ENCODE peak calls at places on chromosomes 11 and 22, in six cellular contexts. F is uterus, Y is ovary, U is transverse colon, N is IMR-90, C is body of pancreas. V is an unnamed sample.

GRCh38 chr11:65419460-65419772 is 3.2 kb upstream of the NEAT1 start:
- DNase-seq in F (peak; percentile 48), Y (peak; percentile 62), U (peak; percentile 30), N (no peak), C (no peak), V (no peak)

GRCh38 chr22:22446527-22446926 is 62.0 kb downstream of the ZNF280B start:
- DNase-seq in F (no peak), Y (no peak), U (no peak), N (no peak), C (no peak), V (no peak)

GRCh38 chr22:48500481-48501230 is 1327.0 kb downstream of the BRD1 start:
- DNase-seq in F (no peak), Y (no peak), U (no peak), N (no peak), C (no peak), V (no peak)

GRCh38 chr11:1050581-1051355 is 14.2 kb upstream of the MUC6 start:
- DNase-seq in F (no peak), Y (peak; percentile 52), U (peak; percentile 86), N (peak; percentile 18), C (peak; percentile 87), V (peak; percentile 75)

GRCh38 chr11:59141673-59142460 is 789 bp upstream of the FAM111A start:
- DNase-seq in F (no peak), Y (no peak), U (no peak), N (peak; percentile 68), C (no peak), V (no peak)

GRCh38 chr22:38715176-38715764 is 9.5 kb downstream of the GTPBP1 start:
- DNase-seq in F (no peak), Y (no peak), U (no peak), N (no peak), C (no peak), V (no peak)

GRCh38 chr11:58968251-58968711 is 29.0 kb downstream of the GLYATL1 start:
- DNase-seq in F (no peak), Y (no peak), U (no peak), N (no peak), C (peak; percentile 23), V (no peak)

GRCh38 chr11:68145120-68145866 is 24.1 kb upstream of the CHKA start:
- DNase-seq in F (no peak), Y (no peak), U (no peak), N (no peak), C (peak; percentile 72), V (peak; percentile 63)

GRCh38 chr11:45332486-45332934 is 46.4 kb upstream of the SYT13 start:
- DNase-seq in F (peak; percentile 52), Y (peak; percentile 65), U (peak; percentile 42), N (peak; percentile 19), C (peak; percentile 47), V (peak; percentile 30)

GRCh38 chr11:29005401-29005980 is 897.3 kb downstream of the METTL15 start:
- DNase-seq in F (no peak), Y (no peak), U (no peak), N (no peak), C (no peak), V (no peak)

GRCh38 chr11:12377824-12378593 is 638 bp downstream of the PARVA start:
- DNase-seq in F (peak; percentile 73), Y (peak; percentile 68), U (peak; percentile 86), N (peak; percentile 71), C (peak; percentile 85), V (peak; percentile 77)

GRCh38 chr22:25488244-25489020 is 76.0 kb upstream of the GRK3 start:
- DNase-seq in F (peak; percentile 54), Y (peak; percentile 43), U (peak; percentile 41), N (peak; percentile 91), C (peak; percentile 73), V (peak; percentile 96)

GRCh38 chr22:31800065-31800464 is 46.2 kb downstream of the DEPDC5 start:
- DNase-seq in F (no peak), Y (no peak), U (no peak), N (peak; percentile 78), C (no peak), V (no peak)

GRCh38 chr11:17395554-17395961 is 7.1 kb upstream of the KCNJ11 start:
- DNase-seq in F (no peak), Y (no peak), U (no peak), N (no peak), C (no peak), V (no peak)

GRCh38 chr22:29689872-29690213 is 30.0 kb upstream of the CABP7 start:
- DNase-seq in F (peak; percentile 29), Y (peak; percentile 54), U (peak; percentile 58), N (peak; percentile 55), C (peak; percentile 63), V (peak; percentile 32)

DNA sequence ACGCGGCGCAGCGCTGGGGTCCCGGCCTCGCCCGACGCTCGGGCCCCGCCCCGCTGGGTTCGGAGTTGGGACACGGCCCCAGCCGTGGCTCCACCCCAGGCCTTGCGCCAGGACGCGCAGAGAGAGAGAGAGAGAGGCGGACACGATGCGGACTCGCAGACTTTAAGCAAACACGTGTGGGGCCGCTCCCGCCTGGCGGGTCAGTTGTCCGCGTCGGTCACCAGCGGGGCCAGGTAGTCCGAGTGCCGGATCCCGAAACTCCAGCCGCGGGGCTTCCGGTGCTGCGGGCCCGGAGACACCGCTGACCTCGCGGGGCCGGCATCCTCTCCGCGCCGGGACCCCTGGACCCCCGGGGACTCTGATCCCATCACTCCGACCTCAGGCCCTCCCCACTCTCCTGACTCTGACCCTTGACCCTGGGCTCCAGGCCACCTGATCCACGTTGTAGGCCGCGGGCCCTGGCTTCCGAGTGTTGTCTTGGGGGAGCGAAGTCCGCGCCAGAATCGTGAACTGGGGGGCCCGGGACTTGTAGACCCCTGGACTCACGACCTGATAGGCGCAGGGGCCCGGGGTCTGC is 556 bp upstream of the TYMP start:
- DNase-seq in F (peak; percentile 74), Y (peak; percentile 71), U (peak; percentile 88), N (peak; percentile 44), C (peak; percentile 63), V (peak; percentile 83)
- TF ChIP-seq POLR2A in F (peak; percentile 27), Y (no peak), U (peak; percentile 75), N (no peak), C (no peak), V (no peak)

GRCh38 chr11:134350381-134350780 is 18.6 kb downstream of the GLB1L2 start:
- DNase-seq in F (no peak), Y (no peak), U (no peak), N (no peak), C (no peak), V (no peak)
- TF ChIP-seq POLR2A in F (no peak), Y (no peak), U (no peak), N (no peak), C (no peak), V (no peak)

GRCh38 chr11:110092577-110093406 is at the start of gene ZC3H12C:
- DNase-seq in F (peak; percentile 89), Y (peak; percentile 91), U (peak; percentile 89), N (peak; percentile 90), C (peak; percentile 88), V (peak; percentile 93)
- TF ChIP-seq POLR2A in F (peak; percentile 67), Y (peak; percentile 72), U (peak; percentile 68), N (peak; percentile 80), C (peak; percentile 77), V (no peak)

GRCh38 chr22:23712256-23712655 is 21.4 kb downstream of the RGL4 start:
- DNase-seq in F (no peak), Y (no peak), U (no peak), N (no peak), C (no peak), V (no peak)
- TF ChIP-seq POLR2A in F (no peak), Y (no peak), U (no peak), N (no peak), C (no peak), V (no peak)

GRCh38 chr11:73779084-73779902 is 8.4 kb upstream of the MRPL48 start:
- DNase-seq in F (peak; percentile 98), Y (peak; percentile 97), U (peak; percentile 98), N (peak; percentile 97), C (peak; percentile 99), V (peak; percentile 100)
- TF ChIP-seq POLR2A in F (peak; percentile 65), Y (no peak), U (peak; percentile 65), N (peak; percentile 78), C (peak; percentile 76), V (no peak)

DNA sequence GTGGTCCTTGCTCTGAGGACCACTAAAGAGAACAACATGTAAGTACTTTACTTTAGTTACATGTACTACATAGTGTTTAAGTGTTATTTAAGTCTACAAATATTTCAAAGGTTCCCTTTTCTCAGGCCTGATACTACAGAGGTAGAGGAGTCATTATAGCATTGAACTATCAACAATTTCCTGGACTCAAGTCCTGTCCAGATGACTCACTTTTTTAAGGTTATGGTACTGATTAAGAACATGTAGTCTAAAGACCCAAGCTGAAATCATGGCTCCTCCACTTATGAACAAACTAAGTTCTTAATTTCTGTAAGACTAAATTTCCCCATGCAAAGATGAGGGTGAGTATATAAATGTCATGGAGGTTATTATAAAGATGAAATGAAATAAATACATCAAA is 74.7 kb downstream of the NARS2 start:
- DNase-seq in F (no peak), Y (no peak), U (no peak), N (peak; percentile 52), C (no peak), V (no peak)
- TF ChIP-seq POLR2A in F (no peak), Y (no peak), U (no peak), N (no peak), C (no peak), V (no peak)

GRCh38 chr11:134055029-134055428 is 13.8 kb upstream of the JAM3 start:
- DNase-seq in F (no peak), Y (no peak), U (no peak), N (no peak), C (no peak), V (no peak)
- TF ChIP-seq POLR2A in F (no peak), Y (no peak), U (no peak), N (no peak), C (no peak), V (no peak)

DNA sequence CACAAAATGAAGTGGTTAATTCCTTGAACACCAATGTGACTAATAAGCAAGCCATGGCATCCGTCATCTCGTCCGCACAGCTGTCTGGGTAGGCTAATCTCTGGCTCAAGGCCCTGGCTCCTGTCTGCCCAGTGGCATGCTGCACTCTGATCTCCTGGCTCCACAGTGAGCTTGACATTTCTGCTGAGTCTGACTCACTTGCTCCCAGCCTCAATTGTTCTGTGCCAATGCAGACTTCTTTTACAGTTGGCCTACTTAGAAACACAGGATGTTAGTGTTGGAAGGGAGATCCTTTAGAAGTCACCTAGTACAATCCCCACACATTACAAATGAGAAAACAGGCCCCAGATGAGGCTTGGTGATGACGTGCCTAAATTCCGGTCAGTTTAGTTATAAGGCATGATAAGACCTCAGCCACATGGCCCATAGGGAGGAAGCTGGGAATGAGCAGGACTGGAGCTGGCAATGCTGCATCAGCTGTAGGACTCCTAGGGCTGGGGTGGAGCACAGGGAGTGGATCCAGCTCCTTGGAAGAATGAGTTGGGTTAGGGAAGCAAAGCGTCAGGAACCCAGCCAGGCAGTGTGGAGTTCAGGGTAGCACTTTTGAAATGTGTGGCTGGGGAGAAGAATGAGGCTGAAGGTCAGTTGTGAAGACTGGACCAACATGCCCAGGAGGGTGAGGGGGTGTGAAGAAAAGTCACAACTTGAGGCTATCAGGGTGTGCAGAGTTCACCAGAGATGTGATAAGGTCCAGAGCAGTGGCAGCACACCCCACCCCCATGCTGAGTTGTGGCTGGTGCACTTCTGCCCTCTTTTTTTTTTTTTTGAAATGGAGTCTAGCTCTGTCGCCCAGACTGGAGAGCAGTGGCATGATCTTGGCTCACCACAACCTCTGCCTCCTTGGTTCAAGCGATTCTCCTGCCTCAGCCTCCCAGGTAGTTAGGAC is 70.2 kb upstream of the EED start:
- DNase-seq in F (peak; percentile 72), Y (peak; percentile 53), U (no peak), N (peak; percentile 99), C (peak; percentile 30), V (peak; percentile 18)
- TF ChIP-seq POLR2A in F (no peak), Y (no peak), U (no peak), N (peak; percentile 76), C (no peak), V (no peak)

V was measured in thyroid gland.